ENCODE peak calls at places on chromosomes 4 and X, in nine cellular contexts. B is activated T-cell treated with anti-CD3 and anti-CD28 coated beads, Interleukin-2, amount 50 U/mL, for 72 hours; N is sigmoid colon; X is NCI-H524 treated with DMSO at 0.1 percent for 48 hours; A is effector CD4-positive, alpha-beta T cell; O is endothelial cell; R is NCI-H1417; G is GM13977; M is upper lobe of left lung. V is an unnamed sample.

GRCh38 chr4:139973015-139973414 is 181.0 kb downstream of the MAML3 start:
- DNase-seq in N (no peak), M (no peak), O (no peak), R (no peak), B (no peak), X (no peak), A (no peak), G (no peak), V (no peak)

GRCh38 chrX:115047181-115047580 is 29.8 kb upstream of the IL13RA2 start:
- DNase-seq in M (no peak), B (no peak), G (no peak), A (no peak), N (no peak), X (no peak), O (no peak), R (no peak), V (no peak)

GRCh38 chr4:988726-989721 is 2.2 kb downstream of the IDUA start:
- DNase-seq in B (no peak), A (no peak), R (no peak), O (no peak), X (no peak), N (no peak), G (no peak), M (peak; percentile 81), V (no peak)

GRCh38 chr4:2858451-2859217 is 15.0 kb downstream of the ADD1 start:
- DNase-seq in N (no peak), X (no peak), R (no peak), G (no peak), O (no peak), M (no peak), B (no peak), A (no peak), V (no peak)

GRCh38 chr4:139916041-139916440 is 237.9 kb downstream of the MAML3 start:
- DNase-seq in O (no peak), M (no peak), R (no peak), G (no peak), X (no peak), A (no peak), B (no peak), N (no peak), V (no peak)

GRCh38 chrX:7147431-7147977 is at the start of gene STS:
- DNase-seq in G (peak; percentile 23), N (peak; percentile 74), M (no peak), X (no peak), A (peak; percentile 38), R (peak; percentile 92), O (peak; percentile 18), B (peak; percentile 47), V (peak; percentile 37)

GRCh38 chrX:147476008-147476407 is 435.7 kb upstream of the FMR1 start:
- DNase-seq in M (no peak), R (peak; percentile 9), N (no peak), O (peak; percentile 37), X (no peak), B (peak; percentile 2), A (no peak), G (no peak), V (peak; percentile 2)

GRCh38 chr4:1200425-1201035 is 28.1 kb upstream of the SPON2 start:
- DNase-seq in N (peak; percentile 96), X (no peak), B (no peak), O (no peak), M (peak; percentile 86), G (no peak), R (no peak), A (no peak), V (no peak)

GRCh38 chr4:135917016-135917415 is 1615.3 kb downstream of the PCDH18 start:
- DNase-seq in R (no peak), O (no peak), X (no peak), N (no peak), A (no peak), B (no peak), M (no peak), G (no peak), V (no peak)